ENCODE peak calls at places on chromosome 12, in seven cellular contexts. C, S, Y, P, I, O and T are unnamed samples.

GRCh38 chr12:50234347-50234746 is 49.0 kb downstream of the LIMA1 start:
- DNase-seq in C (no peak), I (peak), O (no peak), Y (peak), P (no peak), S (no peak), T (no peak)

GRCh38 chr12:83097656-83098055 is 410.9 kb downstream of the TMTC2 start:
- DNase-seq in O (no peak), Y (no peak), S (no peak), P (no peak), C (no peak), I (no peak), T (no peak)

GRCh38 chr12:124901003-124901402 is 13.4 kb downstream of the UBC start:
- DNase-seq in O (no peak), Y (no peak), I (no peak), S (no peak), C (no peak), P (no peak), T (no peak)

GRCh38 chr12:4225571-4225970 is 48.0 kb upstream of the CCND2 start:
- DNase-seq in C (no peak), Y (no peak), O (no peak), I (no peak), S (no peak), P (no peak), T (no peak)

GRCh38 chr12:103879048-103879692 is 38.1 kb upstream of the NT5DC3 start:
- DNase-seq in Y (no peak), I (no peak), S (no peak), C (no peak), O (no peak), P (no peak), T (no peak)

GRCh38 chr12:86143162-86143561 is 113.0 kb downstream of the MGAT4C start:
- DNase-seq in O (no peak), C (no peak), S (no peak), I (no peak), Y (no peak), P (no peak), T (no peak)

GRCh38 chr12:132066345-132066685 is 77.8 kb downstream of the DDX51 start:
- DNase-seq in I (no peak), Y (no peak), P (no peak), S (no peak), C (no peak), O (no peak), T (no peak)

GRCh38 chr12:75526655-75527511 is 15.5 kb upstream of the KRR1 start:
- DNase-seq in P (peak), I (peak), C (no peak), O (no peak), Y (peak), S (peak), T (no peak)

GRCh38 chr12:121817648-121818043 is 13.8 kb downstream of the SETD1B start:
- DNase-seq in I (no peak), O (no peak), P (no peak), Y (no peak), C (no peak), S (no peak), T (no peak)

GRCh38 chr12:81502912-81503695 is 256.0 kb downstream of the PPFIA2 start:
- DNase-seq in S (no peak), P (no peak), Y (no peak), C (no peak), O (no peak), I (no peak), T (no peak)

GRCh38 chr12:96210376-96211055 is 16.3 kb downstream of the ELK3 start:
- DNase-seq in P (no peak), Y (no peak), S (no peak), I (no peak), C (no peak), O (peak), T (no peak)

GRCh38 chr12:47396902-47397663 is 308.7 kb downstream of the RPAP3 start:
- DNase-seq in P (no peak), Y (no peak), S (no peak), O (peak), I (no peak), C (no peak), T (no peak)

GRCh38 chr12:25189656-25190055 is 5.3 kb downstream of the DNAI7 start:
- DNase-seq in C (no peak), O (no peak), S (no peak), I (no peak), Y (no peak), P (no peak), T (no peak)

GRCh38 chr12:11771895-11772502 is 122.5 kb downstream of the ETV6 start:
- DNase-seq in S (no peak), P (no peak), I (no peak), C (no peak), Y (no peak), O (no peak), T (no peak)

GRCh38 chr12:32115404-32116104 is 8.9 kb downstream of the BICD1 start:
- DNase-seq in C (peak), Y (peak), I (peak), P (no peak), O (no peak), S (peak), T (peak)
- TF ChIP-seq CTCF in C (no peak), Y (no peak), I (no peak), P (no peak), O (no peak), S (no peak), T (no peak)

GRCh38 chr12:29891792-29892191 is 108.0 kb upstream of the TMTC1 start:
- DNase-seq in Y (no peak), O (no peak), C (no peak), S (no peak), P (no peak), I (no peak), T (no peak)

GRCh38 chr12:29888777-29889176 is 105.0 kb upstream of the TMTC1 start:
- DNase-seq in C (peak), S (no peak), P (no peak), O (no peak), I (no peak), Y (no peak), T (no peak)

GRCh38 chr12:29893002-29893401 is 109.3 kb upstream of the TMTC1 start:
- DNase-seq in P (no peak), O (no peak), Y (no peak), C (no peak), I (no peak), S (no peak), T (no peak)

GRCh38 chr12:29889737-29890136 is 106.0 kb upstream of the TMTC1 start:
- DNase-seq in Y (peak), C (no peak), S (no peak), O (no peak), I (no peak), P (peak), T (no peak)
- TF ChIP-seq CTCF in Y (no peak), C (peak), S (peak), O (no peak), I (no peak), P (peak), T (peak)

GRCh38 chr12:112803620-112804279 is 12.2 kb downstream of the RPH3A start:
- DNase-seq in I (no peak), P (no peak), S (no peak), Y (no peak), C (no peak), O (no peak), T (no peak)
- TF ChIP-seq CTCF in I (no peak), P (no peak), S (no peak), Y (no peak), C (no peak), O (no peak), T (no peak)

DNA sequence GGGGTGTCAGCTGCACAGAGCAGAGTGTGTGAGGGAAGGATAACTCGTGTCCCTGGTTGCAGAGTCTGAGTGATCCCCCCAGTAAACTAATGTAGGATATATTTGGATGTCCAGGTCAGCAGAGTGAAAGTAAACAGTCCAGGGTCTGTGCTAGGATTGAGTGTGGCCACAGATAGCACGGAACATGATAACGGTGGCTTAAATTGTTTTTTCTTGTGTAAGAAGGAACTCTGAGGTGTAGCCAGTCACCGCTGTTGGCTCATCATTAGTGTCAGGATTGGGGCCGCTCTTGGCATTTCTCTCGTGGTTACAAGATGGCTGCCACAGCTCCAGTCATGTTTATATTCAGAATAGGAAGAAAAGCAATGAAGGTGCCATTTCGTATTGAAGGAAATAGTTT is 97.3 kb downstream of the DERA start:
- DNase-seq in C (no peak), Y (no peak), I (no peak), P (no peak), O (no peak), S (no peak), T (no peak)
- TF ChIP-seq CTCF in C (no peak), Y (no peak), I (no peak), P (no peak), O (no peak), S (no peak), T (no peak)

DNA sequence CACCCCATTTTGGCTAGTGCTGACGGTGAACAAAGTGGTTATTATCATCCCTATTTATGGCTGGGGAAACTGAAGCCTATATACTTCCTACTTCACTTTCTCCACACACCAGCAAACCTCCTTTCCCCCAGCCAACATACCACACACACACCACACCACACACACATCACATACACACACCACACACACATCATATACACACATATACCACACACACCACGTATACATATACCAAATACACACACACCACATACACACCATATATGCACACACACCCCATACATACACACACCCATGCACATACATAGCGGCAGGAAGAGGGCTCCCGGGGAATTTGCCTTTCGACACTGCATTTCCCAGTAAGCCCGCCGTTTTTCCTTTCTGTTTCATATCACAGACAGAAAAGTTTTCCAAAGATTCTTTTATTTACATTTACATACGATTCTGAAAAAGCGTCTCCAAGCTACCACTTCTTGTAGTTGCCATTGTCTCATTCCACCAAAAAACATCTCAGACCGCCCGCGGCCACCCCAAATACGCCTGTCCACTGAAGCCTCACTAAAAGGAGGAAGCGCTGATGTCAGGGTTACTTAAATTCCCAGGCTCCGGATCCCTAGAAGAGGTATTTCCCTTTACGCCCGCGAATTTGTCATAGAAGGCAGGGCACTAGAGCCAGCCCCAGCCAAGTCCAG is 826 bp upstream of the RAB5B start:
- DNase-seq in O (no peak), I (no peak), C (no peak), S (no peak), Y (no peak), P (no peak), T (no peak)
- TF ChIP-seq CTCF in O (no peak), I (no peak), C (no peak), S (no peak), Y (no peak), P (no peak), T (no peak)

GRCh38 chr12:51391047-51391837 is at the start of gene GALNT6:
- DNase-seq in O (peak), Y (peak), S (no peak), I (peak), C (peak), P (peak), T (no peak)
- TF ChIP-seq CTCF in O (no peak), Y (no peak), S (no peak), I (no peak), C (no peak), P (no peak), T (no peak)

GRCh38 chr12:26832817-26833691 is at the start of gene ITPR2:
- DNase-seq in P (peak), S (peak), C (peak), Y (peak), I (peak), O (peak), T (no peak)
- TF ChIP-seq CTCF in P (no peak), S (no peak), C (peak), Y (peak), I (peak), O (no peak), T (no peak)

GRCh38 chr12:58176296-58176869 is 235.0 kb downstream of the ATP23 start:
- DNase-seq in S (peak), Y (peak), I (peak), C (no peak), O (no peak), P (peak), T (no peak)
- TF ChIP-seq CTCF in S (peak), Y (no peak), I (peak), C (peak), O (no peak), P (peak), T (peak)

GRCh38 chr12:69388371-69388770 is 28.8 kb downstream of the YEATS4 start:
- DNase-seq in Y (no peak), O (no peak), S (peak), C (no peak), P (no peak), I (peak), T (peak)
- TF ChIP-seq CTCF in Y (peak), O (peak), S (peak), C (peak), P (no peak), I (peak), T (peak)

DNA sequence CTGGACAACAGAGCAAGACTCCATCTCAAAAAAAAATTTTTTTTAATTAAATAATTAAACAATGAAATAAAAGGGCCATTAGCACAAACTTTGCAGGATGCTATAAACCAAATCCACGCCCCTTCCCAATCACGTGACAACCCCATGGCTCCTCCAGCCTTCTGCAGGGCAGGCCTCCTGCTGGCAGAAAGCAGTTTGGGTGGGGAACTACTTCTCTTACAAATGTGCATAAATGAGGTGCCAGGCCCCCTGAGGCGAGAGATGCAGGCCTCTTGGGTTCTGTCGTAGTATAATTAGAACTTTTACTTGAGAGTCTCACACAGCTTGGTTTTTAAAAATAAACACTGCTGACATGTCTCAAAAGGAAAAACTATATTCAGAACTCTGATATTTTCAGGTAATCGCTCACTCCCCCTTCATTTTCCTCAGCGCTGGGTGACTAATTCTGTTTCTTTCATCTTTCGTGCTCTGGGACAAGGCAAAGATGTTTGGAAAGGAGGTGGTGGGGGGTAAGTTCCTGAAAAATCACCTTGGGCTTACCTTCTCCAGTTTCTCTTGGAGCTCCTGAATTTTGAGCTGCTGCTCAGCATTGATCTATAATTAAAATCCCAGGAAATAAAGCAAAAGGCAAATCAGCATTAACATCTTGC is 101.7 kb downstream of the CIT start:
- DNase-seq in C (no peak), I (no peak), P (no peak), Y (no peak), O (no peak), S (no peak), T (no peak)
- TF ChIP-seq CTCF in C (no peak), I (no peak), P (no peak), Y (no peak), O (no peak), S (no peak), T (no peak)